ENCODE peak calls at places on chromosomes 2 and 18, in six cellular contexts. U is PC-3, Z is GM23248, C is neural progenitor cell, B is MM.1S, L is OCI-LY7. M is an unnamed sample.

GRCh38 chr2:174336403-174337336 is 1.9 kb downstream of the SP9 start:
- DNase-seq in U (no peak), Z (no peak), C (peak; percentile 92), B (peak; percentile 90), L (peak; percentile 46), M (peak; percentile 71)

GRCh38 chr2:119123359-119123758 is 35.2 kb downstream of the C1QL2 start:
- DNase-seq in U (no peak), Z (no peak), C (peak; percentile 33), B (no peak), L (no peak), M (no peak)

GRCh38 chr2:236404346-236404745 is 140.1 kb upstream of the ASB18 start:
- DNase-seq in U (no peak), Z (no peak), C (no peak), B (no peak), L (no peak), M (no peak)

GRCh38 chr2:67437132-67437531 is 40.0 kb downstream of the ETAA1 start:
- DNase-seq in U (peak; percentile 89), Z (no peak), C (no peak), B (no peak), L (no peak), M (peak; percentile 23)

GRCh38 chr2:61220768-61221167 is 58.8 kb downstream of the C2orf74 start:
- DNase-seq in U (peak; percentile 57), Z (peak; percentile 69), C (no peak), B (no peak), L (no peak), M (no peak)

GRCh38 chr2:187403568-187404260 is 44.3 kb downstream of the CALCRL start:
- DNase-seq in U (no peak), Z (peak; percentile 37), C (no peak), B (no peak), L (no peak), M (no peak)

GRCh38 chr18:59861963-59862819 is 37.6 kb upstream of the PMAIP1 start:
- DNase-seq in U (no peak), Z (no peak), C (no peak), B (no peak), L (peak; percentile 76), M (no peak)

GRCh38 chr2:205383601-205384000 is 298.7 kb upstream of the NRP2 start:
- DNase-seq in U (no peak), Z (no peak), C (no peak), B (no peak), L (no peak), M (no peak)

GRCh38 chr2:100865819-100866462 is 46.0 kb downstream of the NPAS2 start:
- DNase-seq in U (peak; percentile 91), Z (peak; percentile 84), C (no peak), B (no peak), L (no peak), M (peak; percentile 54)

GRCh38 chr2:162967137-162967536 is 128.6 kb upstream of the KCNH7 start:
- DNase-seq in U (no peak), Z (no peak), C (no peak), B (no peak), L (no peak), M (no peak)

GRCh38 chr2:142218471-142218870 is 87.7 kb upstream of the LRP1B start:
- DNase-seq in U (peak; percentile 45), Z (peak; percentile 0), C (no peak), B (no peak), L (no peak), M (no peak)

GRCh38 chr18:63603772-63604171 is 16.6 kb downstream of the SERPINB13 start:
- DNase-seq in U (peak; percentile 38), Z (peak; percentile 80), C (no peak), B (peak; percentile 32), L (no peak), M (no peak)

GRCh38 chr2:5250482-5250881 is 441.7 kb upstream of the SOX11 start:
- DNase-seq in U (peak; percentile 57), Z (no peak), C (no peak), B (no peak), L (no peak), M (no peak)

GRCh38 chr2:233250568-233250967 is 905 bp upstream of the ATG16L1 start:
- DNase-seq in U (no peak), Z (no peak), C (no peak), B (no peak), L (no peak), M (no peak)

GRCh38 chr2:188695953-188696352 is 278.2 kb upstream of the COL3A1 start:
- DNase-seq in U (peak; percentile 78), Z (peak; percentile 54), C (no peak), B (no peak), L (no peak), M (no peak)

GRCh38 chr2:138421315-138421970 is 80.1 kb upstream of the SPOPL start:
- DNase-seq in U (peak; percentile 77), Z (peak; percentile 53), C (no peak), B (no peak), L (no peak), M (peak; percentile 30)

GRCh38 chr18:49813321-49814146 is at the start of gene ACAA2:
- DNase-seq in U (peak; percentile 67), Z (peak; percentile 95), C (peak; percentile 80), B (peak; percentile 78), L (peak; percentile 70), M (peak; percentile 92)

GRCh38 chr2:143469323-143469722 is 340.1 kb downstream of the ARHGAP15 start:
- DNase-seq in U (no peak), Z (no peak), C (no peak), B (no peak), L (no peak), M (no peak)

GRCh38 chr18:59837586-59837985 is 62.2 kb upstream of the PMAIP1 start:
- DNase-seq in U (peak; percentile 88), Z (peak; percentile 75), C (peak; percentile 71), B (peak; percentile 65), L (peak; percentile 72), M (peak; percentile 72)

GRCh38 chr2:165872101-165872791 is 78.2 kb upstream of the GALNT3 start:
- DNase-seq in U (no peak), Z (no peak), C (no peak), B (no peak), L (no peak), M (no peak)

GRCh38 chr2:10097352-10098148 is 17.3 kb upstream of the CYS1 start:
- DNase-seq in U (peak; percentile 77), Z (peak; percentile 87), C (peak; percentile 85), B (peak; percentile 39), L (peak; percentile 59), M (peak; percentile 86)

GRCh38 chr2:9142551-9143263 is 63.9 kb upstream of the ASAP2 start:
- DNase-seq in U (peak; percentile 94), Z (peak; percentile 97), C (peak; percentile 87), B (peak; percentile 62), L (peak; percentile 65), M (peak; percentile 91)

GRCh38 chr2:20483496-20483895 is 36.6 kb downstream of the RHOB start:
- DNase-seq in U (no peak), Z (no peak), C (no peak), B (peak; percentile 42), L (no peak), M (no peak)

GRCh38 chr2:177460973-177461585 is 68.5 kb downstream of the AGPS start:
- DNase-seq in U (no peak), Z (no peak), C (no peak), B (no peak), L (no peak), M (no peak)

GRCh38 chr2:109049022-109049421 is 60.0 kb upstream of the EDAR start:
- DNase-seq in U (no peak), Z (no peak), C (no peak), B (no peak), L (no peak), M (no peak)

GRCh38 chr2:104690255-104690999 is 163.5 kb upstream of the POU3F3 start:
- DNase-seq in U (no peak), Z (peak; percentile 19), C (no peak), B (no peak), L (no peak), M (no peak)

GRCh38 chr2:240186191-240186725 is 45.8 kb upstream of the OTOS start:
- DNase-seq in U (no peak), Z (no peak), C (no peak), B (no peak), L (no peak), M (no peak)
- TF ChIP-seq EZH2phosphoT487 in U (no peak), Z (no peak), C (no peak), B (no peak), L (no peak), M (no peak)

GRCh38 chr2:43192939-43193651 is 33.3 kb downstream of the ZFP36L2 start:
- DNase-seq in U (no peak), Z (no peak), C (no peak), B (no peak), L (no peak), M (peak; percentile 68)
- H3K4me3 ChIP-seq in U (no peak overlapping the region), Z (no peak overlapping the region), C (no peak overlapping the region), B (no peak overlapping the region), L (no peak overlapping the region), M (no peak overlapping the region)

DNA sequence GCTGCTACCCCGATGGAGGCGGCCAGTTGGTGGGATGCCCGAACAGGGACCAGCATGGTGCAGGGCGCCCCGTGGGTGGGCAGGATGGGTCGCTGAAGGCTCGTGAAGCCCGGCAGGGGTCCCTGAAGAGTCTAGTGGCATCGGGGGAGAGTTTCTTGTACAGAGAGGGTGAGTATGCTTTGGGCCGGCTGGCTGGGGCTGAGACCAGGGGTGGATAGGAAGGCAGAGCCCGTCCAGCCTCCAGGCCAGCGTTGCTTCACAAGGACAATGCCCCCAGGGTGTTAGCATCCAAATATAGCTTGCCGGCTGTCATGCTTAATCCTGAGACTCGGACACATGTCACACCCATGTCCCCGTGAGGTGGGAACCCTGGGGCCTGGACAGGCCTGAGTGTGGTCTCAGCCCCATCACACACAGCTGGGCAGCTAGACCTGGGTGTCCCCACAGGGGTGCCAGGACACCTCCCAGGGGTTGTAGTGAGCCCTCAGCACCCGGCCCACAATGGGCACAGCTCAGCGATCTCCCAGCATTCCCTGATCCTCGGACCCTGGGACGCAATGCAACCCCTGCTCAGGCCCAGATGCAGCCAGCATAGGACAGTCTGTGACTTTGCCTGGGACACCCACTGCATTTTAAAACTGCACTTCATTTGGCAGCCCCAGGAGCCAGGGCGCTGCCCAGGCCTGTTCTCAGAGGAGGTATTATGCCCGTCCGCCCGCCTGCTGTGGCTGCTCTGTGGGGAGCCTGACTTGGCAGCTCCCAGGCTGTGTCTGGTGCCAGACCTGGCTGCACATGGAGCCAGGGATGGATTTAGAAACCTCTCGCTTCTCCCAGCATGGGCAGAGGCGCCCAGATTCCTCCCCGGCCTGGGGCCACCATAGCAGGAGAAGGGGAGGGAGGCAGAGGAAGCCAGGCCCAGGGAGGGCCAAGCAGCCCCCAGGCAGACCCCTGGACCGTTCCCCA is 36.4 kb downstream of the RAMP1 start:
- DNase-seq in U (no peak), Z (no peak), C (no peak), B (no peak), L (no peak), M (peak; percentile 19)
- TF ChIP-seq EZH2phosphoT487 in U (no peak), Z (no peak), C (no peak), B (no peak), L (no peak), M (no peak)

GRCh38 chr2:29012211-29012681 is 31.1 kb downstream of the TOGARAM2 start:
- DNase-seq in U (no peak), Z (peak; percentile 23), C (no peak), B (no peak), L (peak; percentile 3), M (no peak)
- H3K4me3 ChIP-seq in U (no peak overlapping the region), Z (no peak overlapping the region), C (no peak overlapping the region), B (no peak overlapping the region), L (no peak overlapping the region), M (no peak overlapping the region)

GRCh38 chr2:240746671-240747070 is 55.0 kb downstream of the AQP12A start:
- DNase-seq in U (no peak), Z (no peak), C (no peak), B (no peak), L (no peak), M (no peak)
- TF ChIP-seq EZH2phosphoT487 in U (no peak), Z (no peak), C (no peak), B (no peak), L (no peak), M (no peak)

GRCh38 chr18:35045121-35045520 is 3.9 kb downstream of the MAPRE2 start:
- DNase-seq in U (no peak), Z (peak; percentile 50), C (no peak), B (no peak), L (no peak), M (peak; percentile 30)
- H3K4me3 ChIP-seq in U (no peak overlapping the region), Z (peak overlapping the region; percentile 3), C (no peak overlapping the region), B (no peak overlapping the region), L (no peak overlapping the region), M (no peak overlapping the region)